ENCODE peak calls at places on chromosome 14, in four cellular contexts. W, S, D and A are unnamed samples.
A peak's percentile ranks its signal among the peaks of the same experiment; 100 is the strongest.

GRCh38 chr14:33839193-33840076 is 111.4 kb downstream of the EGLN3 start:
- DNase-seq in W (peak; percentile 67), S (peak; percentile 24), D (peak; percentile 60), A (peak; percentile 67)

GRCh38 chr14:53378142-53378541 is 225.0 kb upstream of the DDHD1 start:
- DNase-seq in W (no peak), S (no peak), D (no peak), A (no peak)

GRCh38 chr14:93977790-93978581 is 1.6 kb upstream of the ASB2 start:
- DNase-seq in W (no peak), S (no peak), D (no peak), A (no peak)

GRCh38 chr14:51368721-51369163 is 128.7 kb downstream of the TMX1 start:
- DNase-seq in W (peak; percentile 94), S (no peak), D (no peak), A (no peak)

GRCh38 chr14:78764240-78764639 is 594.1 kb downstream of the NRXN3 start:
- DNase-seq in W (peak; percentile 17), S (no peak), D (no peak), A (no peak)

GRCh38 chr14:95197498-95198010 is 40.2 kb upstream of the DICER1 start:
- DNase-seq in W (no peak), S (peak; percentile 24), D (no peak), A (no peak)

GRCh38 chr14:104805326-104805678 is 4.4 kb downstream of the ZBTB42 start:
- DNase-seq in W (peak; percentile 94), S (no peak), D (no peak), A (no peak)

GRCh38 chr14:99325591-99325990 is 53.6 kb upstream of the BCL11B start:
- DNase-seq in W (no peak), S (no peak), D (no peak), A (no peak)

GRCh38 chr14:34496007-34496678 is 34.1 kb upstream of the SPTSSA start:
- DNase-seq in W (peak; percentile 77), S (no peak), D (no peak), A (no peak)

GRCh38 chr14:59631237-59631636 is 54.6 kb upstream of the CCDC175 start:
- DNase-seq in W (peak; percentile 2), S (no peak), D (peak; percentile 47), A (peak; percentile 40)

GRCh38 chr14:93975791-93976476 is 436 bp downstream of the ASB2 start:
- DNase-seq in W (no peak), S (no peak), D (no peak), A (no peak)

GRCh38 chr14:35776823-35777222 is 32.3 kb downstream of the RALGAPA1 start:
- DNase-seq in W (no peak), S (no peak), D (no peak), A (no peak)

GRCh38 chr14:64217747-64218146 is 76.4 kb downstream of the ESR2 start:
- DNase-seq in W (no peak), S (no peak), D (no peak), A (no peak)

GRCh38 chr14:98916036-98916435 is 356.0 kb downstream of the BCL11B start:
- DNase-seq in W (no peak), S (no peak), D (no peak), A (no peak)

GRCh38 chr14:103886304-103887169 is 39.2 kb upstream of the PPP1R13B start:
- DNase-seq in W (peak; percentile 52), S (no peak), D (no peak), A (no peak)

GRCh38 chr14:37669242-37669641 is 73.8 kb downstream of the TTC6 start:
- DNase-seq in W (no peak), S (no peak), D (no peak), A (no peak)

GRCh38 chr14:66015046-66015780 is 471.0 kb upstream of the CCDC196 start:
- DNase-seq in W (no peak), S (no peak), D (peak; percentile 86), A (no peak)

GRCh38 chr14:64758025-64758521 is 53.8 kb downstream of the PLEKHG3 start:
- DNase-seq in W (peak; percentile 28), S (no peak), D (no peak), A (no peak)

GRCh38 chr14:45426685-45427282 is 173.8 kb upstream of the MIS18BP1 start:
- DNase-seq in W (peak; percentile 47), S (no peak), D (peak; percentile 9), A (no peak)

GRCh38 chr14:61297581-61297980 is 16.4 kb upstream of the TMEM30B start:
- DNase-seq in W (no peak), S (no peak), D (no peak), A (no peak)

GRCh38 chr14:64721391-64721791 is 17.2 kb downstream of the PLEKHG3 start:
- DNase-seq in W (peak; percentile 49), S (no peak), D (no peak), A (no peak)

GRCh38 chr14:52268191-52269061 is 928 bp downstream of the PTGDR start:
- DNase-seq in W (peak; percentile 49), S (no peak), D (no peak), A (peak; percentile 32)

GRCh38 chr14:103629503-103630121 is 601 bp downstream of the KLC1 start:
- DNase-seq in W (peak; percentile 11), S (peak; percentile 24), D (peak; percentile 31), A (peak; percentile 52)

GRCh38 chr14:99872786-99873440 is 79.7 kb downstream of the EML1 start:
- DNase-seq in W (no peak), S (no peak), D (no peak), A (no peak)

GRCh38 chr14:22928237-22929103 is 706 bp downstream of the PRMT5 start:
- DNase-seq in W (no peak), S (no peak), D (no peak), A (no peak)

GRCh38 chr14:76576047-76576741 is 185.1 kb upstream of the VASH1 start:
- DNase-seq in W (peak; percentile 32), S (no peak), D (no peak), A (no peak)

GRCh38 chr14:99667821-99668220 is 16.3 kb upstream of the CYP46A1 start:
- DNase-seq in W (no peak), S (no peak), D (no peak), A (no peak)

GRCh38 chr14:96564389-96564788 is 62.2 kb downstream of the PAPOLA start:
- DNase-seq in W (peak; percentile 21), S (no peak), D (no peak), A (no peak)

GRCh38 chr14:101078892-101079221 is 175.3 kb upstream of the RTL1 start:
- DNase-seq in W (no peak), S (no peak), D (no peak), A (no peak)

GRCh38 chr14:73242274-73242960 is 5.1 kb downstream of the PAPLN start:
- DNase-seq in W (peak; percentile 37), S (no peak), D (no peak), A (no peak)

GRCh38 chr14:36690301-36691020 is 28.8 kb downstream of the PAX9 start:
- DNase-seq in W (no peak), S (no peak), D (no peak), A (no peak)

GRCh38 chr14:74905595-74906142 is 17.4 kb downstream of the RPS6KL1 start:
- DNase-seq in W (peak; percentile 59), S (peak; percentile 72), D (peak; percentile 82), A (peak; percentile 85)

GRCh38 chr14:87046960-87047359 is 946.0 kb downstream of the GALC start:
- DNase-seq in W (no peak), S (no peak), D (no peak), A (no peak)

GRCh38 chr14:24398943-24399801 is at the start of gene NYNRIN:
- DNase-seq in W (peak; percentile 79), S (peak; percentile 49), D (peak; percentile 68), A (peak; percentile 66)

GRCh38 chr14:22882529-22883190 is 362 bp upstream of the REM2 start:
- DNase-seq in W (peak; percentile 49), S (peak; percentile 53), D (peak; percentile 77), A (peak; percentile 24)

DNA sequence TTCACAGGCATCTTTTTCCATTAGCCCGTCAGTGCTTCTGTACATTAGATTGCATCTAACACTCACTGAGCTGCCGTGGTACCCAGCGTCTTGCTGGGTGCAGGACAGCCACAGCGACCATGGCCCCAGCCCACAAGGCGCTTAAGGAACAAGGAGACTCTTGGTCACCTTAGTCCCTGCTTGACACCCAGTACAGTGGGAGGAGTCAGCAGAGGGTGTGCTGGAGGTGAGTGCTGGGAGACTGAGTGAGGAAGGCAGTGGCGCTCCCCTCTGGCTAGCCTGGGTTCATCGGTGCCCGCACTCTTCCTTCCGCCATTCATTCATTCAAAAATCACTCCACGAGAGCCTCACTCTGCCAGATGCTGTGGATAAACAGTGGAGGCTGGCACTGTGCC is 21.8 kb downstream of the FBLN5 start:
- DNase-seq in W (no peak), S (no peak), D (no peak), A (no peak)
- TF ChIP-seq CTCF in W (no peak), S (no peak), D (no peak), A (no peak)

DNA sequence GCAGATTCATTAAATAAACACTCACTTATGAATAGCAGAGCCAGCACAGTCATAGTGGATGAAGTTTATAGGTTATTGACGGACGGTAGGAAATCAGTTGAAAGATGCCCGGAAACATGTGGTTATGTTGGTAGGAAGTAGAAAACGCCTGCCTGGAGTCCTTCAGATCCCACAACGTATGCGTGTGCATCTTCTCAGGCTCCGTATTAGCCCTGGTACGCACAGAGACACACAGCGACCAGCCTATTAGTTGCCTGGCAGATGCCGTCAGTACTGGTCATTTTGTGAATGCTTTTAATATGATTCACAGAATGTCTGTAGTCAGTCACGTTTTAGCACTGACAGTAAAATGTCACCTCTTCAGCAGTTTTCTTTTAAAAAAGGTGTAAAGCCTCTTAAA is 196.4 kb downstream of the RGS6 start:
- DNase-seq in W (no peak), S (no peak), D (no peak), A (no peak)
- TF ChIP-seq CTCF in W (no peak), S (no peak), D (no peak), A (no peak)

GRCh38 chr14:69073429-69073828 is 79.5 kb downstream of the DCAF5 start:
- DNase-seq in W (no peak), S (no peak), D (no peak), A (no peak)

GRCh38 chr14:69066396-69067171 is 86.3 kb downstream of the DCAF5 start:
- DNase-seq in W (no peak), S (no peak), D (no peak), A (no peak)

GRCh38 chr14:69064596-69064995 is 85.5 kb upstream of the ACTN1 start:
- DNase-seq in W (no peak), S (no peak), D (no peak), A (no peak)

GRCh38 chr14:69072584-69072983 is 80.3 kb downstream of the DCAF5 start:
- DNase-seq in W (no peak), S (no peak), D (no peak), A (no peak)

DNA sequence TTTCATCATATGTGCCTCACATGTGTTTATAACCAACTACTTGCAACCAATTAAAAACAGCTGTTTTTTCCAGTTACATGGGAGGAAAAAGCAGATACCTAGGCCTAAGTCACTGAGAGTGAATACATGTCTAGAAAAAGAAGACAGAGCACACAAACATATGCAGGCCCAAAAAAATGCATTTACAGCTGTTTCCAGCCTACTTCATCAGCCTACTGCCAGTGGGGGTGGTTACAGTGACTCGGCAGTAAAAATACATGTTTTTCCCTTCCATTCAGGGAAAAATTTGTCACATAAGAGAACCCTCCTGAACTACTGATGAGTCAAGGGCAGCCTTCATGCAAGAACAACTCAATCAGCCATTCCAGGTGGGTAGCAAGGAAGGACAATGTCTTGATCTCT is 83.9 kb downstream of the DCAF5 start:
- DNase-seq in W (peak; percentile 44), S (no peak), D (no peak), A (no peak)
- TF ChIP-seq CTCF in W (no peak), S (no peak), D (no peak), A (no peak)

DNA sequence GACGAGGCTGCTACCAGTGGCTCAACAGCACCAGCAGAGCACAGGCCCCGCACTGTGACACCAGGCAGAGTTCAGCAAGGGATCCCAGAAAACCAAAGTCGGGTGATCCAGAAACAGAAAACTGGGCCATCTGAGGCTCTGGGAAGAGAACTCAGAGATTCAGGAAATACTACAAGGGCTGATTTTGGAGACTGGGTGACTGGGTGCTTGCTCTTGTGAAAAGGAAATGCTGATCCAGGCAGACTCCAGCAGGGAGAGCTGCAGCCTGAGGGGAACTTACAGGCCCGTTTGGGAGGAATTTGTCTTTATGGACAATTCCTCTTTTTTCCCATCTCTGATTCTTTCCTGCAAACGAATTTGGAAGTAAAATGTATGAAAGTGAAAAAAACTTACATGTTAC is 28.2 kb downstream of the FOXN3 start:
- DNase-seq in W (peak; percentile 49), S (no peak), D (no peak), A (no peak)
- TF ChIP-seq CTCF in W (peak; percentile 37), S (no peak), D (no peak), A (no peak)